ENCODE peak calls at places on chromosomes 13 and 19, in four cellular contexts. P is K562, Z is GM12891, G is SK-N-SH. R is an unnamed sample.

GRCh38 chr13:24365191-24365590 is 55.8 kb downstream of the C1QTNF9 start:
- DNase-seq in P (no peak), G (no peak), Z (no peak), R (no peak)

GRCh38 chr19:32397736-32398135 is 7.8 kb upstream of the DPY19L3 start:
- DNase-seq in G (no peak), P (no peak), Z (no peak), R (no peak)

GRCh38 chr13:110218601-110219201 is 88.3 kb downstream of the COL4A1 start:
- DNase-seq in Z (no peak), G (no peak), P (no peak), R (no peak)

GRCh38 chr13:45615501-45616101 is at the start of gene ERICH6B:
- DNase-seq in G (no peak), P (no peak), Z (no peak), R (no peak)

GRCh38 chr13:90951663-90952062 is 395.8 kb upstream of the MIR17HG start:
- DNase-seq in G (no peak), P (no peak), Z (no peak), R (no peak)

GRCh38 chr13:21101865-21102576 is 40.6 kb upstream of the LATS2 start:
- DNase-seq in P (no peak), G (no peak), Z (no peak), R (no peak)

GRCh38 chr13:26022538-26023292 is 29.1 kb downstream of the SHISA2 start:
- DNase-seq in G (peak; percentile 85), P (no peak), Z (no peak), R (no peak)

GRCh38 chr19:16527971-16528521 is 14.2 kb downstream of the CHERP start:
- DNase-seq in P (peak; percentile 36), G (peak; percentile 61), Z (no peak), R (no peak)

GRCh38 chr19:10580979-10581631 is 6.0 kb downstream of the AP1M2 start:
- DNase-seq in G (peak; percentile 86), P (peak; percentile 83), Z (peak; percentile 77), R (peak; percentile 71)

GRCh38 chr19:35349614-35350521 is 2.2 kb downstream of the FFAR1 start:
- DNase-seq in G (no peak), P (no peak), Z (no peak), R (no peak)

GRCh38 chr19:30870861-30871260 is 478.4 kb downstream of the TSHZ3 start:
- DNase-seq in Z (no peak), P (no peak), G (peak; percentile 39), R (no peak)

GRCh38 chr13:101267656-101268055 is 148.7 kb downstream of the NALCN start:
- DNase-seq in G (no peak), P (no peak), Z (no peak), R (no peak)

GRCh38 chr13:86976521-86977324 is 694.4 kb upstream of the SLITRK5 start:
- DNase-seq in Z (no peak), P (no peak), G (no peak), R (no peak)

GRCh38 chr13:26508885-26509284 is 48.6 kb upstream of the WASF3 start:
- DNase-seq in Z (no peak), P (no peak), G (no peak), R (no peak)

GRCh38 chr19:10946964-10947657 is 13.7 kb upstream of the SMARCA4 start:
- DNase-seq in G (no peak), P (no peak), Z (no peak), R (no peak)

GRCh38 chr13:98910501-98910951 is 67.3 kb downstream of the DOCK9 start:
- DNase-seq in P (no peak), G (no peak), Z (no peak), R (no peak)

GRCh38 chr19:24033962-24034342 is 53.0 kb upstream of the ZNF254 start:
- DNase-seq in G (peak; percentile 45), Z (no peak), P (no peak), R (peak; percentile 13)

GRCh38 chr19:52735734-52736133 is 890 bp upstream of the ZNF611 start:
- DNase-seq in Z (no peak), G (no peak), P (no peak), R (no peak)
- TF ChIP-seq TAF1 in Z (no peak), G (no peak), P (no peak), R (no peak)

GRCh38 chr13:89910166-89910565 is 1437.3 kb upstream of the MIR17HG start:
- DNase-seq in G (no peak), Z (no peak), P (no peak), R (no peak)
- TF ChIP-seq TAF1 in G (no peak), Z (no peak), P (no peak), R (no peak)

GRCh38 chr19:29806098-29806866 is 5.5 kb upstream of the CCNE1 start:
- DNase-seq in P (peak; percentile 77), Z (no peak), G (peak; percentile 67), R (no peak)
- TF ChIP-seq TAF1 in P (no peak), Z (no peak), G (no peak), R (no peak)

GRCh38 chr19:48475369-48476068 is 6.3 kb downstream of the CYTH2 start:
- DNase-seq in P (no peak), Z (no peak), G (no peak), R (no peak)
- TF ChIP-seq TAF1 in P (no peak), Z (no peak), G (no peak), R (no peak)

GRCh38 chr13:37889102-37889501 is 19.5 kb upstream of the TRPC4 start:
- DNase-seq in P (no peak), G (no peak), Z (no peak), R (no peak)
- TF ChIP-seq TAF1 in P (no peak), G (no peak), Z (no peak), R (no peak)

DNA sequence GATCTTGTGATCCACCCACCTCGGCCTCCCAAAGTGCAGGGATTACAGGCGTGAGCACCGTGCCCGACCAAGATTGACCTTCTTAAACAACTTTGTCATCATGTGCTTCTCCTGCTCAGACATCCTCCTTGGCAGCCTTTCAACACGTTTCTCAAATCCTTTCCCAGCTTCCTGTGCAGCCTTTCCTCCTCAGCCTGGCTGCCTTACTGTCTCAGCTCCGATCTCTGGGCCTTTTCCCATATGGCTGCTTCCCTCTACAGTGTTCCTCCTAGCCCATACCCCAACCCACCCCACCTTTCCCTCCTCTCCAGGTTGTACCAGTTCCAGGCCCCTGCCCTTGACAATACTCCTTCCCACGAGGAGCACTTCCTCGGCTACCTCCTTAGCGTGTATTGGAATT is 7.2 kb downstream of the PHF11 start:
- DNase-seq in P (no peak), Z (no peak), G (no peak), R (no peak)
- TF ChIP-seq TAF1 in P (no peak), Z (no peak), G (no peak), R (no peak)

GRCh38 chr19:50711196-50711595 is 8.4 kb downstream of the SHANK1 start:
- DNase-seq in G (no peak), Z (no peak), P (no peak), R (no peak)
- TF ChIP-seq TAF1 in G (no peak), Z (no peak), P (no peak), R (no peak)

R was measured in GM12892.